ENCODE peak calls at places on chromosomes 4 and X, in nine cellular contexts. E is OCI-LY7, S is IMR-90, Y is GM23338, L is K562, Z is neuronal stem cell, H is neural progenitor cell, U is GM23248, V is SK-N-SH. I is an unnamed sample.

GRCh38 chr4:689498-690122 is 659 bp upstream of the SLC49A3 start:
- DNase-seq in E (no peak), S (no peak), Y (no peak), L (no peak), Z (no peak), H (no peak), U (no peak), V (no peak), I (no peak)

GRCh38 chr4:6695660-6696581 is 2.2 kb downstream of the S100P start:
- DNase-seq in E (no peak), S (peak; percentile 16), Y (no peak), L (no peak), Z (no peak), H (no peak), U (no peak), V (peak; percentile 11), I (no peak)

GRCh38 chrX:74925210-74926088 is at the start of gene NEXMIF:
- DNase-seq in E (no peak), S (no peak), Y (peak; percentile 69), L (no peak), Z (peak; percentile 44), H (peak; percentile 81), U (peak; percentile 45), V (peak; percentile 77), I (no peak)

GRCh38 chr4:165512464-165512863 is 133.7 kb downstream of the CPE start:
- DNase-seq in E (no peak), S (no peak), Y (no peak), L (no peak), Z (no peak), H (no peak), U (no peak), V (no peak), I (no peak)

GRCh38 chrX:107658660-107659059 is 30.4 kb downstream of the PRPS1 start:
- DNase-seq in E (no peak), S (no peak), Y (no peak), L (no peak), Z (no peak), H (no peak), U (no peak), V (no peak), I (no peak)

GRCh38 chr4:6594341-6594740 is 19.4 kb downstream of the MAN2B2 start:
- DNase-seq in E (no peak), S (no peak), Y (no peak), L (no peak), Z (no peak), H (no peak), U (no peak), V (no peak), I (no peak)

GRCh38 chr4:100177855-100178254 is 12.4 kb downstream of the DDIT4L start:
- DNase-seq in E (no peak), S (no peak), Y (no peak), L (no peak), Z (no peak), H (no peak), U (no peak), V (no peak), I (no peak)

GRCh38 chr4:154722262-154722661 is 21.5 kb upstream of the LRAT start:
- DNase-seq in E (no peak), S (no peak), Y (no peak), L (no peak), Z (no peak), H (no peak), U (no peak), V (no peak), I (no peak)

GRCh38 chr4:8287606-8288280 is 18.2 kb downstream of the HTRA3 start:
- DNase-seq in E (no peak), S (no peak), Y (no peak), L (no peak), Z (no peak), H (no peak), U (no peak), V (no peak), I (no peak)

GRCh38 chr4:133711817-133712216 is 489.8 kb downstream of the PABPC4L start:
- DNase-seq in E (no peak), S (no peak), Y (peak; percentile 1), L (no peak), Z (no peak), H (no peak), U (no peak), V (no peak), I (no peak)

GRCh38 chrX:25144043-25144940 is 128.5 kb upstream of the ARX start:
- DNase-seq in E (peak; percentile 29), S (peak; percentile 64), Y (peak; percentile 68), L (peak; percentile 58), Z (peak; percentile 41), H (peak; percentile 88), U (peak; percentile 72), V (peak; percentile 51), I (peak; percentile 69)

GRCh38 chr4:4204401-4204745 is 22.4 kb downstream of the OTOP1 start:
- DNase-seq in E (no peak), S (no peak), Y (no peak), L (no peak), Z (no peak), H (no peak), U (no peak), V (no peak), I (no peak)

GRCh38 chr4:4202510-4202909 is 24.2 kb downstream of the OTOP1 start:
- DNase-seq in E (no peak), S (no peak), Y (no peak), L (no peak), Z (no peak), H (no peak), U (no peak), V (no peak), I (no peak)

GRCh38 chr4:4200624-4201023 is 26.1 kb downstream of the OTOP1 start:
- DNase-seq in E (no peak), S (peak; percentile 4), Y (no peak), L (peak; percentile 21), Z (no peak), H (no peak), U (peak; percentile 9), V (no peak), I (no peak)

GRCh38 chr4:4203688-4204400 is 22.9 kb downstream of the OTOP1 start:
- DNase-seq in E (no peak), S (no peak), Y (no peak), L (no peak), Z (no peak), H (no peak), U (no peak), V (no peak), I (no peak)

DNA sequence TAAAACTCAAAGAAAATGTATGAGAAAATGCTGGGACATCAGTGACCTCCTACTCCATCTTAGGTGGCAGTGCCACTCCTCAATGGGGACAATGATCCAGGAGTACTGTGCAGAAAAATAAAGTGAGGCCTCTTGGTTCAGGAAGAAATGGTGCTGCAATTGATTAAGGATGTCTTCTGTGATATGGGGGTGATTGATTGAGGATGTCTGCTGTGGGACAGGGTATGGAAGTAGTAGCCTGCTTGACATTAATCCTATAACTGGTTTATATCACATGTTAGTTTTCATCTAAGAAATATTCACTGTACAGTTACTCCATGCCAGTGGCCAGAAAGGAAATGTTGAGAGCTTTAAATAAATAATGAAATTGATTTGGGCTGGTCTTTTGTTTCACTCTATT is 20.5 kb downstream of the OTOP1 start:
- DNase-seq in E (no peak), S (no peak), Y (no peak), L (no peak), Z (no peak), H (no peak), U (no peak), V (no peak), I (no peak)
- H3K4me1 ChIP-seq in E (no peaks in the 10 kb centered on the region), S (no peaks in the 10 kb centered on the region), Y (no peaks in the 10 kb centered on the region), L (no peaks in the 10 kb centered on the region), Z (peaks cover 5% of the 10 kb centered on the region), H (peaks cover 9% of the 10 kb centered on the region), U (no peaks in the 10 kb centered on the region), V (no peaks in the 10 kb centered on the region), I (no peaks in the 10 kb centered on the region)

GRCh38 chrX:110491846-110492620 is 133.4 kb downstream of the RTL9 start:
- DNase-seq in E (no peak), S (no peak), Y (no peak), L (no peak), Z (no peak), H (no peak), U (no peak), V (no peak), I (no peak)
- H3K4me2 ChIP-seq in E (no peak overlapping the region), S (no peak overlapping the region), Y (no peak overlapping the region), L (no peak overlapping the region), Z (no peak overlapping the region), H (no peak overlapping the region), U (no peak overlapping the region), V (no peak overlapping the region), I (no peak overlapping the region)

GRCh38 chr4:140762202-140762601 is 6.0 kb upstream of the TBC1D9 start:
- DNase-seq in E (no peak), S (no peak), Y (no peak), L (no peak), Z (no peak), H (no peak), U (no peak), V (no peak), I (no peak)
- H3K4me3 ChIP-seq in E (no peak overlapping the region), S (no peak overlapping the region), Y (no peak overlapping the region), L (no peak overlapping the region), Z (no peak overlapping the region), H (no peak overlapping the region), U (no peak overlapping the region), V (no peak overlapping the region), I (no peak overlapping the region)

GRCh38 chr4:3482707-3483106 is 19.6 kb downstream of the DOK7 start:
- DNase-seq in E (no peak), S (no peak), Y (no peak), L (no peak), Z (no peak), H (no peak), U (no peak), V (no peak), I (no peak)
- H3K4me1 ChIP-seq in E (peaks cover 31% of the 10 kb centered on the region), S (no peaks in the 10 kb centered on the region), Y (peaks cover 21% of the 10 kb centered on the region), L (peaks cover 47% of the 10 kb centered on the region), Z (peaks cover 57% of the 10 kb centered on the region), H (peaks cover 54% of the 10 kb centered on the region), U (peaks cover 19% of the 10 kb centered on the region), V (no peaks in the 10 kb centered on the region), I (peaks cover 49% of the 10 kb centered on the region)

I was measured in Karpas-422.